ENCODE peak calls at places on chromosomes 4 and X, in eight cellular contexts. C is neural progenitor cell, J is Karpas-422, U is A549, K is AG04450, Q is dorsolateral prefrontal cortex, A is left ventricle myocardium inferior, M is uterus. Y is an unnamed sample.

GRCh38 chrX:110836982-110837381 is 41.4 kb upstream of the CHRDL1 start:
- DNase-seq in C (peak), J (peak), U (no peak), K (no peak), Q (no peak), A (no peak), M (no peak), Y (no peak)

GRCh38 chr4:117491531-117491930 is 406.2 kb upstream of the TRAM1L1 start:
- DNase-seq in C (no peak), J (no peak), U (no peak), K (no peak), Q (no peak), A (no peak), M (no peak), Y (no peak)

GRCh38 chr4:53507671-53508286 is 83.5 kb downstream of the LNX1 start:
- DNase-seq in C (no peak), J (no peak), U (no peak), K (no peak), Q (no peak), A (peak), M (no peak), Y (no peak)

GRCh38 chrX:118216086-118216485 is 99.5 kb upstream of the KLHL13 start:
- DNase-seq in C (no peak), J (no peak), U (no peak), K (no peak), Q (no peak), A (no peak), M (no peak), Y (no peak)

GRCh38 chr4:189033801-189034347 is 894.6 kb downstream of the TRIML1 start:
- DNase-seq in C (no peak), J (peak), U (no peak), K (no peak), Q (no peak), A (no peak), M (no peak), Y (no peak)

GRCh38 chr4:91279899-91280298 is 1023.9 kb upstream of the GRID2 start:
- DNase-seq in C (no peak), J (no peak), U (no peak), K (no peak), Q (no peak), A (peak), M (no peak), Y (no peak)

GRCh38 chr4:147157860-147158701 is 212.4 kb upstream of the TTC29 start:
- DNase-seq in C (peak), J (no peak), U (peak), K (no peak), Q (peak), A (peak), M (no peak), Y (no peak)

GRCh38 chr4:52545099-52546069 is 113.7 kb downstream of the USP46 start:
- DNase-seq in C (peak), J (peak), U (peak), K (peak), Q (peak), A (peak), M (peak), Y (peak)

GRCh38 chr4:155582971-155583437 is 83.6 kb upstream of the GUCY1A1 start:
- DNase-seq in C (no peak), J (peak), U (no peak), K (peak), Q (no peak), A (no peak), M (no peak), Y (no peak)

GRCh38 chr4:152528060-152528459 is 7.8 kb downstream of the FBXW7 start:
- DNase-seq in C (no peak), J (no peak), U (no peak), K (no peak), Q (no peak), A (no peak), M (no peak), Y (no peak)

GRCh38 chrX:16075087-16075486 is 48.3 kb upstream of the GRPR start:
- DNase-seq in C (no peak), J (no peak), U (no peak), K (no peak), Q (no peak), A (no peak), M (no peak), Y (no peak)

GRCh38 chrX:74107666-74108065 is 196.3 kb upstream of the ZCCHC13 start:
- DNase-seq in C (no peak), J (no peak), U (no peak), K (no peak), Q (no peak), A (no peak), M (no peak), Y (no peak)

GRCh38 chrX:2658585-2659292 is 32.4 kb upstream of the CD99 start:
- DNase-seq in C (no peak), J (no peak), U (no peak), K (no peak), Q (no peak), A (no peak), M (no peak), Y (no peak)

GRCh38 chr4:177505171-177505615 is 63.0 kb upstream of the AGA start:
- DNase-seq in C (no peak), J (no peak), U (no peak), K (no peak), Q (no peak), A (no peak), M (no peak), Y (no peak)

GRCh38 chr4:131526686-131527085 is 1622.4 kb upstream of the PCDH10 start:
- DNase-seq in C (no peak), J (no peak), U (no peak), K (no peak), Q (no peak), A (no peak), M (no peak), Y (no peak)

GRCh38 chrX:69093960-69094935 is 71.0 kb downstream of the PJA1 start:
- DNase-seq in C (peak), J (peak), U (peak), K (no peak), Q (no peak), A (no peak), M (peak), Y (peak)

GRCh38 chrX:135985123-135985973 is at the start of gene SLC9A6:
- DNase-seq in C (peak), J (peak), U (peak), K (no peak), Q (peak), A (peak), M (peak), Y (peak)

GRCh38 chrX:41027388-41027787 is 57.9 kb upstream of the USP9X start:
- DNase-seq in C (peak), J (no peak), U (peak), K (peak), Q (no peak), A (no peak), M (no peak), Y (no peak)

GRCh38 chrX:68048774-68049173 is 384.5 kb downstream of the OPHN1 start:
- DNase-seq in C (no peak), J (no peak), U (no peak), K (no peak), Q (no peak), A (no peak), M (no peak), Y (no peak)

GRCh38 chr4:183241771-183242170 is 78.3 kb downstream of the CLDN22 start:
- DNase-seq in C (no peak), J (no peak), U (no peak), K (no peak), Q (no peak), A (no peak), M (no peak), Y (no peak)

GRCh38 chr4:101158136-101158485 is 189.2 kb downstream of the PPP3CA start:
- DNase-seq in C (no peak), J (no peak), U (no peak), K (no peak), Q (peak), A (no peak), M (no peak), Y (no peak)

GRCh38 chr4:98027827-98028226 is 115.4 kb downstream of the STPG2 start:
- DNase-seq in C (peak), J (no peak), U (peak), K (no peak), Q (no peak), A (no peak), M (no peak), Y (peak)

GRCh38 chr4:128524311-128524710 is 236.7 kb upstream of the PGRMC2 start:
- DNase-seq in C (no peak), J (no peak), U (peak), K (no peak), Q (no peak), A (peak), M (peak), Y (no peak)

GRCh38 chrX:68938244-68939004 is 109.6 kb downstream of the EFNB1 start:
- DNase-seq in C (no peak), J (no peak), U (no peak), K (no peak), Q (no peak), A (peak), M (no peak), Y (no peak)

GRCh38 chr4:7787067-7787466 is 152.6 kb downstream of the AFAP1 start:
- DNase-seq in C (no peak), J (no peak), U (no peak), K (no peak), Q (no peak), A (no peak), M (no peak), Y (no peak)

GRCh38 chr4:150094676-150095075 is 16.4 kb downstream of the DCLK2 start:
- DNase-seq in C (no peak), J (no peak), U (no peak), K (no peak), Q (no peak), A (no peak), M (no peak), Y (no peak)

GRCh38 chrX:134512566-134512965 is 52.6 kb downstream of the HPRT1 start:
- DNase-seq in C (no peak), J (peak), U (peak), K (peak), Q (no peak), A (no peak), M (no peak), Y (no peak)

GRCh38 chrX:73922856-73923429 is 359.9 kb downstream of the CHIC1 start:
- DNase-seq in C (no peak), J (no peak), U (no peak), K (no peak), Q (no peak), A (no peak), M (no peak), Y (no peak)

GRCh38 chr4:7634611-7635010 is 199.9 kb upstream of the PSAPL1 start:
- DNase-seq in C (no peak), J (no peak), U (no peak), K (no peak), Q (no peak), A (no peak), M (no peak), Y (no peak)

GRCh38 chr4:165505991-165506779 is 127.4 kb downstream of the CPE start:
- DNase-seq in C (no peak), J (no peak), U (no peak), K (peak), Q (no peak), A (no peak), M (no peak), Y (no peak)

GRCh38 chrX:10794203-10794630 is 173.8 kb upstream of the MID1 start:
- DNase-seq in C (no peak), J (no peak), U (no peak), K (no peak), Q (no peak), A (no peak), M (no peak), Y (no peak)

GRCh38 chrX:152600853-152601635 is 36.7 kb upstream of the GABRQ start:
- DNase-seq in C (peak), J (peak), U (no peak), K (no peak), Q (peak), A (no peak), M (no peak), Y (peak)

GRCh38 chrX:16136080-16136479 is 12.7 kb downstream of the GRPR start:
- DNase-seq in C (no peak), J (no peak), U (no peak), K (no peak), Q (no peak), A (no peak), M (no peak), Y (no peak)

GRCh38 chr4:186297013-186297645 is 31.1 kb downstream of the F11 start:
- DNase-seq in C (peak), J (peak), U (peak), K (peak), Q (no peak), A (no peak), M (no peak), Y (no peak)

GRCh38 chrX:13125188-13125587 is 80.8 kb upstream of the FAM9C start:
- DNase-seq in C (no peak), J (no peak), U (no peak), K (no peak), Q (no peak), A (no peak), M (no peak), Y (no peak)

GRCh38 chrX:13123857-13124345 is 79.5 kb upstream of the FAM9C start:
- DNase-seq in C (no peak), J (no peak), U (no peak), K (no peak), Q (no peak), A (no peak), M (no peak), Y (no peak)

GRCh38 chrX:13120017-13120416 is 75.6 kb upstream of the FAM9C start:
- DNase-seq in C (peak), J (no peak), U (no peak), K (no peak), Q (no peak), A (no peak), M (peak), Y (no peak)

GRCh38 chrX:13121020-13121419 is 76.6 kb upstream of the FAM9C start:
- DNase-seq in C (no peak), J (no peak), U (no peak), K (no peak), Q (no peak), A (no peak), M (no peak), Y (no peak)

DNA sequence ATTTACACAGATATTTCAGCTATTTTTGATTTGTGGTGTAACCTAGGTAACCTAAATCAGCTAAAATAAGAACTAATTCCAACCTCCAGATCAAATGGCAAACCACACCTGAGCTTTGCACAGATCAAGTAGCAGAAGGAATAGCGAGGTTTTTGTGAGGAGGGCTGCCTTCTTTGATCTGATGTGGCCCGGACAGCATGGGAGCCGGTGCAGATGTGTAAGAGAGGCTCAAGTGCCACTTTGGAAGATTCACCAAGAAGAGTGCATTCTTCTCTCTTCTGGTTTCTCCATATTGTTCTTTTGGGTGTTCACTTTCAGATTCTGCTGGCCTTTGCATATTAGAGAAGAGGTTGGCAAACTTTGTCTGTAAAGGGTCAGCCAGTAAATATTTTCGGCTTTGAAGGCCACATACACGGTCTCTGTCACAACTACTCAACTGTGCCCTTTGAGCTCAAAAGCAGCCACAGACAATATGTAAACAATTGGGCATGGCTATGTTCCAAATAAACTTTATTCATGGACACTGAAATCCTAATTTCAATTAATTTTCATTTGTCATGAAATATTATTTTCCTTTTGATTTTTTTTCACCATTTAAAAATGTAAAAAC is 78.9 kb upstream of the FAM9C start:
- DNase-seq in C (no peak), J (no peak), U (no peak), K (no peak), Q (no peak), A (no peak), M (no peak), Y (no peak)
- H3K27ac ChIP-seq in C (no peak), J (no peak), U (peak), K (peak), Q (no peak), A (peak), M (no peak), Y (peak)

GRCh38 chr4:71293705-71294104 is 45.1 kb upstream of the SLC4A4 start:
- DNase-seq in C (no peak), J (no peak), U (no peak), K (peak), Q (no peak), A (no peak), M (no peak), Y (no peak)
- H3K27ac ChIP-seq in C (no peak), J (no peak), U (no peak), K (peak), Q (no peak), A (no peak), M (no peak), Y (peak)

DNA sequence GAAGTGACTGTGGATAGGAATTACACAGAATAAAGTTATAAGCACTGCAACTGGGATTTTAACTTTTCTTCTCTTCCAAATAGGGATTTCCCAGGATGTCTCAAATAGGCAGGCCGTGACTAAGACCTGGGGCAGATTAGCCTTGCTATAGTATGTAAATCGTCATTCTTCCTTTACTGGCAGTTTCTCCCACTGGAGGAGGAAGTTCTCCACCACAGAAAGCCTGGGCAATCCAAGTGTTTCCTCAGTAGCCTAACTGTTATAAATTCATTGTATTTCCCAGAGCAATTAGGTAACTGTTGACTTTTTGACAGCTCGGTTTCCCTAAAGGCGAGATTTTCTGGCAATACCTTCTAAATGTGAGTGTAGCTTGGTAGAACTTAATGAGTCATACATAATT is at the start of gene TNIP3:
- DNase-seq in C (no peak), J (no peak), U (no peak), K (no peak), Q (no peak), A (no peak), M (no peak), Y (no peak)
- H3K27ac ChIP-seq in C (no peak), J (no peak), U (no peak), K (no peak), Q (no peak), A (no peak), M (no peak), Y (no peak)

GRCh38 chr4:124686279-124686678 is 26.3 kb downstream of the ANKRD50 start:
- DNase-seq in C (peak), J (no peak), U (no peak), K (no peak), Q (no peak), A (no peak), M (no peak), Y (no peak)
- H3K27ac ChIP-seq in C (peak), J (no peak), U (no peak), K (no peak), Q (no peak), A (no peak), M (no peak), Y (no peak)

GRCh38 chr4:10582966-10583365 is 101.6 kb downstream of the CLNK start:
- DNase-seq in C (no peak), J (no peak), U (no peak), K (no peak), Q (no peak), A (no peak), M (no peak), Y (no peak)
- H3K27ac ChIP-seq in C (no peak), J (no peak), U (no peak), K (no peak), Q (no peak), A (no peak), M (no peak), Y (no peak)

GRCh38 chr4:119209586-119209985 is 2.9 kb upstream of the USP53 start:
- DNase-seq in C (no peak), J (no peak), U (no peak), K (no peak), Q (no peak), A (no peak), M (no peak), Y (no peak)
- H3K27ac ChIP-seq in C (no peak), J (no peak), U (peak), K (peak), Q (no peak), A (peak), M (no peak), Y (no peak)

GRCh38 chr4:4501678-4502077 is 40.2 kb downstream of the STX18 start:
- DNase-seq in C (no peak), J (no peak), U (no peak), K (no peak), Q (no peak), A (no peak), M (no peak), Y (no peak)

GRCh38 chr4:4499438-4500123 is 42.3 kb downstream of the STX18 start:
- DNase-seq in C (no peak), J (no peak), U (no peak), K (no peak), Q (no peak), A (no peak), M (no peak), Y (no peak)

GRCh38 chr4:4492161-4492847 is 49.5 kb downstream of the STX18 start:
- DNase-seq in C (no peak), J (no peak), U (no peak), K (no peak), Q (no peak), A (no peak), M (no peak), Y (no peak)

GRCh38 chr4:4494882-4495281 is 47.0 kb downstream of the STX18 start:
- DNase-seq in C (no peak), J (no peak), U (no peak), K (no peak), Q (no peak), A (no peak), M (no peak), Y (no peak)

GRCh38 chr4:4496604-4497372 is 45.1 kb downstream of the STX18 start:
- DNase-seq in C (no peak), J (no peak), U (no peak), K (no peak), Q (no peak), A (no peak), M (peak), Y (no peak)
- H3K27ac ChIP-seq in C (no peak), J (no peak), U (no peak), K (no peak), Q (no peak), A (no peak), M (peak), Y (no peak)